ENCODE peak calls at places on chromosomes 3 and 15, in nine cellular contexts. I, N, F, Z, J, H, G, E and P are unnamed samples.
A peak's percentile ranks its signal among the peaks of the same experiment; 100 is the strongest.

GRCh38 chr3:38354588-38355344 is 8.2 kb downstream of the XYLB start:
- DNase-seq in I (no peak), N (no peak), F (peak; percentile 34), Z (no peak), J (peak; percentile 83), H (peak; percentile 28), G (no peak), E (no peak), P (peak; percentile 92)

GRCh38 chr3:117246771-117247555 is 537.4 kb downstream of the TUSC7 start:
- DNase-seq in I (no peak), N (no peak), F (no peak), Z (no peak), J (no peak), H (no peak), G (no peak), E (no peak), P (no peak)

GRCh38 chr3:126351771-126352475 is 5.3 kb downstream of the KLF15 start:
- DNase-seq in I (no peak), N (no peak), F (no peak), Z (no peak), J (no peak), H (no peak), G (no peak), E (no peak), P (no peak)

GRCh38 chr3:54863366-54863765 is 64.5 kb downstream of the LRTM1 start:
- DNase-seq in I (no peak), N (no peak), F (no peak), Z (no peak), J (peak; percentile 51), H (no peak), G (no peak), E (no peak), P (no peak)

GRCh38 chr15:48905870-48906269 is 27.9 kb downstream of the EID1 start:
- DNase-seq in I (no peak), N (no peak), F (no peak), Z (no peak), J (no peak), H (no peak), G (no peak), E (no peak), P (no peak)

GRCh38 chr15:60945196-60945595 is 283.9 kb downstream of the RORA start:
- DNase-seq in I (no peak), N (no peak), F (no peak), Z (peak; percentile 67), J (no peak), H (peak; percentile 77), G (no peak), E (no peak), P (peak; percentile 33)

GRCh38 chr3:127036209-127037020 is 53.5 kb downstream of the PLXNA1 start:
- DNase-seq in I (no peak), N (no peak), F (no peak), Z (no peak), J (peak; percentile 26), H (no peak), G (no peak), E (no peak), P (no peak)

GRCh38 chr3:170421147-170421641 is 2.5 kb downstream of the CLDN11 start:
- DNase-seq in I (no peak), N (no peak), F (peak; percentile 47), Z (no peak), J (peak; percentile 34), H (no peak), G (peak; percentile 20), E (no peak), P (no peak)

GRCh38 chr15:25670025-25670554 is 193.0 kb downstream of the ATP10A start:
- DNase-seq in I (peak; percentile 41), N (no peak), F (peak; percentile 56), Z (peak; percentile 54), J (peak; percentile 56), H (no peak), G (peak; percentile 91), E (no peak), P (no peak)

GRCh38 chr15:83653639-83654378 is at the start of gene ADAMTSL3:
- DNase-seq in I (peak; percentile 56), N (no peak), F (peak; percentile 83), Z (peak; percentile 63), J (peak; percentile 28), H (peak; percentile 22), G (peak; percentile 93), E (no peak), P (peak; percentile 71)

GRCh38 chr15:81388431-81388760 is 14.4 kb upstream of the TMC3 start:
- DNase-seq in I (no peak), N (no peak), F (no peak), Z (no peak), J (no peak), H (no peak), G (no peak), E (no peak), P (no peak)

GRCh38 chr3:10187295-10187876 is 22.7 kb downstream of the IRAK2 start:
- DNase-seq in I (no peak), N (no peak), F (no peak), Z (no peak), J (no peak), H (no peak), G (no peak), E (no peak), P (no peak)

GRCh38 chr15:33242165-33242564 is 47.7 kb upstream of the FMN1 start:
- DNase-seq in I (peak; percentile 18), N (no peak), F (no peak), Z (no peak), J (peak; percentile 43), H (no peak), G (no peak), E (no peak), P (peak; percentile 51)

GRCh38 chr15:41124058-41124457 is 8.0 kb upstream of the INO80 start:
- DNase-seq in I (no peak), N (no peak), F (no peak), Z (no peak), J (no peak), H (no peak), G (no peak), E (no peak), P (no peak)

GRCh38 chr15:101053261-101053660 is 134.1 kb downstream of the LRRK1 start:
- DNase-seq in I (no peak), N (no peak), F (no peak), Z (peak; percentile 8), J (no peak), H (no peak), G (no peak), E (peak; percentile 4), P (no peak)

GRCh38 chr3:8386221-8386620 is 115.4 kb upstream of the LMCD1 start:
- DNase-seq in I (no peak), N (no peak), F (no peak), Z (no peak), J (peak; percentile 41), H (no peak), G (no peak), E (no peak), P (no peak)

GRCh38 chr15:87736401-87736800 is 520.1 kb downstream of the NTRK3 start:
- DNase-seq in I (no peak), N (no peak), F (no peak), Z (no peak), J (no peak), H (no peak), G (no peak), E (no peak), P (no peak)

GRCh38 chr3:45985532-45986302 is 9.9 kb downstream of the FYCO1 start:
- DNase-seq in I (no peak), N (no peak), F (no peak), Z (no peak), J (peak; percentile 42), H (no peak), G (no peak), E (no peak), P (no peak)

GRCh38 chr15:73891328-73891975 is 18.1 kb downstream of the TBC1D21 start:
- DNase-seq in I (no peak), N (no peak), F (no peak), Z (no peak), J (no peak), H (no peak), G (no peak), E (no peak), P (no peak)

GRCh38 chr3:184781801-184782200 is 30.2 kb upstream of the VPS8 start:
- DNase-seq in I (no peak), N (no peak), F (no peak), Z (no peak), J (no peak), H (no peak), G (peak; percentile 73), E (no peak), P (no peak)

GRCh38 chr3:22971497-22971896 is 231.6 kb upstream of the UBE2E2 start:
- DNase-seq in I (no peak), N (no peak), F (no peak), Z (no peak), J (no peak), H (no peak), G (peak; percentile 56), E (no peak), P (no peak)

GRCh38 chr15:94840794-94841587 is 609.6 kb downstream of the MCTP2 start:
- DNase-seq in I (no peak), N (no peak), F (no peak), Z (no peak), J (peak; percentile 3), H (no peak), G (no peak), E (no peak), P (peak; percentile 56)

GRCh38 chr3:48107227-48107626 is 81.0 kb downstream of the CDC25A start:
- DNase-seq in I (no peak), N (no peak), F (no peak), Z (no peak), J (no peak), H (no peak), G (no peak), E (no peak), P (no peak)

GRCh38 chr15:95410757-95411156 is 919.7 kb upstream of the NR2F2 start:
- DNase-seq in I (no peak), N (no peak), F (no peak), Z (no peak), J (peak; percentile 20), H (no peak), G (no peak), E (no peak), P (no peak)

GRCh38 chr3:13347390-13347966 is 72.6 kb downstream of the NUP210 start:
- DNase-seq in I (peak; percentile 39), N (no peak), F (no peak), Z (peak; percentile 25), J (no peak), H (no peak), G (peak; percentile 74), E (no peak), P (no peak)

GRCh38 chr15:84955089-84955848 is 26.4 kb upstream of the PDE8A start:
- DNase-seq in I (peak; percentile 70), N (no peak), F (peak; percentile 74), Z (peak; percentile 75), J (peak; percentile 76), H (no peak), G (peak; percentile 70), E (peak; percentile 32), P (peak; percentile 73)

GRCh38 chr15:85141601-85142185 is 160.0 kb downstream of the PDE8A start:
- DNase-seq in I (no peak), N (no peak), F (no peak), Z (no peak), J (no peak), H (no peak), G (no peak), E (no peak), P (no peak)

GRCh38 chr15:34855397-34855796 is 60.0 kb upstream of the ACTC1 start:
- DNase-seq in I (no peak), N (peak; percentile 12), F (no peak), Z (no peak), J (peak; percentile 79), H (peak; percentile 83), G (no peak), E (no peak), P (peak; percentile 62)

GRCh38 chr15:64634576-64635485 is 140.6 kb downstream of the RBPMS2 start:
- DNase-seq in I (peak; percentile 74), N (no peak), F (no peak), Z (no peak), J (no peak), H (peak; percentile 87), G (peak; percentile 78), E (peak; percentile 54), P (no peak)

GRCh38 chr3:127042634-127043033 is 59.7 kb downstream of the PLXNA1 start:
- DNase-seq in I (no peak), N (no peak), F (no peak), Z (no peak), J (no peak), H (no peak), G (no peak), E (no peak), P (no peak)

GRCh38 chr3:34858067-34858466 is 781.3 kb upstream of the ARPP21 start:
- DNase-seq in I (no peak), N (no peak), F (no peak), Z (no peak), J (no peak), H (no peak), G (no peak), E (no peak), P (no peak)